ENCODE peak calls at places on chromosomes 5 and 9, in eight cellular contexts. N, W, A, F, C, M, X and S are unnamed samples. For H3K36me3, the result is how much of the 10 kb centered on the place peaks cover.

GRCh38 chr5:35598707-35599370 is 18.8 kb upstream of the SPEF2 start:
- DNase-seq in A (no peak), W (no peak), N (no peak), M (no peak), X (peak), C (peak), F (peak), S (no peak)

GRCh38 chr5:133114166-133114932 is 62.5 kb downstream of the HSPA4 start:
- DNase-seq in M (no peak), X (no peak), N (no peak), W (no peak), A (no peak), F (no peak), C (no peak), S (no peak)

GRCh38 chr9:19699757-19700156 is 89.1 kb downstream of the SLC24A2 start:
- DNase-seq in M (no peak), F (no peak), X (peak), C (no peak), W (no peak), N (no peak), A (no peak), S (no peak)

GRCh38 chr5:142783601-142784291 is 13.6 kb downstream of the ARHGAP26 start:
- DNase-seq in F (peak), C (no peak), W (no peak), N (peak), M (peak), X (peak), A (peak), S (no peak)

GRCh38 chr9:90107021-90107771 is 502.4 kb downstream of the GADD45G start:
- DNase-seq in M (peak), C (no peak), X (no peak), W (no peak), N (no peak), A (no peak), F (no peak), S (no peak)

GRCh38 chr9:127968717-127969383 is 11.9 kb downstream of the EEIG1 start:
- DNase-seq in N (no peak), M (peak), C (no peak), F (no peak), X (no peak), A (no peak), W (peak), S (peak)

GRCh38 chr5:57939771-57940170 is 457.2 kb upstream of the ACTBL2 start:
- DNase-seq in W (no peak), C (no peak), A (no peak), N (no peak), F (no peak), X (no peak), M (no peak), S (no peak)

GRCh38 chr9:113626735-113627495 is 163.4 kb downstream of the RGS3 start:
- DNase-seq in A (no peak), F (no peak), W (no peak), N (no peak), M (no peak), C (no peak), X (peak), S (no peak)

GRCh38 chr9:20611751-20612287 is 10.5 kb downstream of the MLLT3 start:
- DNase-seq in C (peak), N (no peak), F (peak), M (peak), X (no peak), W (peak), A (no peak), S (peak)

GRCh38 chr9:120441446-120442279 is 138.3 kb downstream of the CDK5RAP2 start:
- DNase-seq in A (no peak), F (no peak), W (peak), C (no peak), M (peak), X (no peak), N (no peak), S (peak)

GRCh38 chr5:71988808-71989207 is 118.5 kb upstream of the MAP1B start:
- DNase-seq in W (no peak), F (no peak), M (no peak), C (peak), N (no peak), A (no peak), X (no peak), S (no peak)

GRCh38 chr5:174572591-174572990 is 151.8 kb upstream of the MSX2 start:
- DNase-seq in N (no peak), F (no peak), M (peak), X (no peak), A (no peak), C (no peak), W (peak), S (no peak)

GRCh38 chr5:172002310-172002709 is 4.1 kb downstream of the FBXW11 start:
- DNase-seq in X (no peak), F (peak), N (no peak), C (peak), M (no peak), W (no peak), A (peak), S (peak)

GRCh38 chr5:147949711-147950573 is 43.6 kb upstream of the C5orf46 start:
- DNase-seq in X (no peak), M (peak), W (peak), C (peak), N (no peak), A (peak), F (peak), S (peak)

GRCh38 chr5:37900692-37901091 is 60.9 kb upstream of the GDNF start:
- DNase-seq in W (peak), C (peak), A (no peak), N (no peak), M (peak), F (peak), X (peak), S (peak)

GRCh38 chr9:38010918-38011704 is 57.9 kb downstream of the SHB start:
- DNase-seq in C (no peak), X (no peak), A (no peak), N (no peak), W (no peak), M (no peak), F (no peak), S (no peak)

GRCh38 chr5:84578226-84578625 is 193.5 kb upstream of the EDIL3 start:
- DNase-seq in X (no peak), A (no peak), C (no peak), M (no peak), N (no peak), W (no peak), F (no peak), S (no peak)

GRCh38 chr5:34484591-34485228 is 171.4 kb upstream of the RAI14 start:
- DNase-seq in F (no peak), M (no peak), A (no peak), X (no peak), W (peak), N (no peak), C (no peak), S (no peak)

GRCh38 chr5:96373006-96373405 is 60.0 kb downstream of the PCSK1 start:
- DNase-seq in N (no peak), A (no peak), X (no peak), C (no peak), F (no peak), W (no peak), M (no peak), S (no peak)

GRCh38 chr9:114989600-114990410 is 59.4 kb upstream of the TNFSF8 start:
- DNase-seq in W (no peak), C (no peak), A (peak), M (no peak), F (no peak), N (peak), X (no peak), S (no peak)

DNA sequence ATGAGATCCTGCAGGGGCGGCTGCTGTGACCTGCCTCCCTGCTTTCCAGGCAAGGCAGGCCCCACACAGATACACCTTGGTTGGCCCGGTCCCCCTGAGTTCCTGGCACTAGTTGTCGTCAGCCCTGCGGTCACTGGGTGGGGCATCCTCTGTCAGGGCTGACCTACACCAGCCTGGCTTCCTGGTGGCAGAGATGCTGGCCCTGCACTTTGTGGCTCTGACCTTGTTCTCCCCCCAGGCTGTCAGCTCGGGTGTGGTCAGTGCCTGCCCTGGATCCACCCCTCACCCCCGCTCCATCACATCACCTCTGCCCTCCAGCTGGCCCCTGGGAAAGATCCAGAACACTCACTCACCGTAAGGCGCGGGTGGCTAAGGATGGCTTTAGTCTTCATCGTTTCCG is 74.1 kb downstream of the PHF2 start:
- DNase-seq in M (no peak), F (no peak), W (no peak), X (peak), C (no peak), A (no peak), N (no peak), S (no peak)
- H3K36me3 ChIP-seq in M (under half), F (under half), W (half or more), X (under half), C (under half), A (under half), N (half or more), S (under half)

DNA sequence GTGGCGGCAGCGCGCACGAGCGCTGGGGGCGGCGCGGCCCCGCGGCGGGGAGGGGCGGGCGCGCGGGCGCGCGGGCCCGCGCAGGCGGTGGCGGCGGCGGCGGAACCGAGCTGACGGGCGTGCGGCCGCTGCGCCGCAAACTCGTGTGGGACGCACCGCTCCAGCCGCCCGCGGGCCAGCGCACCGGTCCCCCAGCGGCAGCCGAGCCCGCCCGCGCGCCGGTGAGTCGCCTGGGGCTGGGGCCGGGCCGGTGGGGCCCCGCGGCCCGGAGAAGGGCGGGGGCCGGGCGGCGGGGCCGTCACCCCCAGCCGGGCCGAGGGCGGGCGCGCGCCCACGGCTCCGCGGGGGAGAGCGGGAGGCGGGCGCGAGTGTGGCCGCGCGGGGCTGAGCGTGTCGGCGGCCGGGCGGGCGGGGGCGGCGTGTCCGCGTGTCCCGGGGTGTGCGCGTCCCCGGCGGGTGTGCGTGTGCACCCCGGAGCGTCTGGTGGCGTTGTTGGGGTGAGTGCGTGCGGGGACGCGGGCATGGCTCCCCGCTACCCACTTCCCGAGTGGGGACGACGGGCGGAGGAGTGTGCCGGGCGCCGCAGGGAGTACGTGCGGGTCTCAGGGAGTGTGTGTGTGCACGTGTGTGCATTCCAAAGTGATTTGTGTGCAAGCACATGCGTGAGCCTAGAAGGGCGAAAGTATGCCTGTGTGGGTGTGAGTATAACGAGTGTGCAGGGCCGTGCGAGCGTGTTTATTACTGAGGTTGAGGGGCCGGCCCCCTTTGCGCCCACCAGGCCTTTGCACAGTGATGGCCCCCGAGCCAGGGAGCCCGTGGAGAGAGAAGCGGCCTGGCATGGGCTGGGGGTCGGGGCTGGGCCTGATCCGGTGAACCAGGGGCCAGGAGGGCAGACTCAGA is at the start of gene NEK6:
- DNase-seq in W (peak), C (no peak), F (peak), M (peak), A (peak), X (peak), N (no peak), S (peak)
- H3K9ac ChIP-seq in W (peak), C (peak), F (no peak), M (peak), A (peak), X (peak), N (no peak), S (peak)

GRCh38 chr5:134566181-134566740 is 40.8 kb downstream of the JADE2 start:
- DNase-seq in N (no peak), W (no peak), A (no peak), M (no peak), C (no peak), X (no peak), F (no peak), S (no peak)
- H3K36me3 ChIP-seq in N (half or more), W (half or more), A (under half), M (under half), C (under half), X (under half), F (under half), S (half or more)

GRCh38 chr5:73435640-73436534 is 12.7 kb downstream of the FOXD1 start:
- DNase-seq in N (no peak), M (no peak), W (no peak), C (no peak), F (peak), X (peak), A (no peak), S (no peak)
- H3K9ac ChIP-seq in N (no peak), M (no peak), W (peak), C (no peak), F (no peak), X (no peak), A (no peak), S (no peak)

DNA sequence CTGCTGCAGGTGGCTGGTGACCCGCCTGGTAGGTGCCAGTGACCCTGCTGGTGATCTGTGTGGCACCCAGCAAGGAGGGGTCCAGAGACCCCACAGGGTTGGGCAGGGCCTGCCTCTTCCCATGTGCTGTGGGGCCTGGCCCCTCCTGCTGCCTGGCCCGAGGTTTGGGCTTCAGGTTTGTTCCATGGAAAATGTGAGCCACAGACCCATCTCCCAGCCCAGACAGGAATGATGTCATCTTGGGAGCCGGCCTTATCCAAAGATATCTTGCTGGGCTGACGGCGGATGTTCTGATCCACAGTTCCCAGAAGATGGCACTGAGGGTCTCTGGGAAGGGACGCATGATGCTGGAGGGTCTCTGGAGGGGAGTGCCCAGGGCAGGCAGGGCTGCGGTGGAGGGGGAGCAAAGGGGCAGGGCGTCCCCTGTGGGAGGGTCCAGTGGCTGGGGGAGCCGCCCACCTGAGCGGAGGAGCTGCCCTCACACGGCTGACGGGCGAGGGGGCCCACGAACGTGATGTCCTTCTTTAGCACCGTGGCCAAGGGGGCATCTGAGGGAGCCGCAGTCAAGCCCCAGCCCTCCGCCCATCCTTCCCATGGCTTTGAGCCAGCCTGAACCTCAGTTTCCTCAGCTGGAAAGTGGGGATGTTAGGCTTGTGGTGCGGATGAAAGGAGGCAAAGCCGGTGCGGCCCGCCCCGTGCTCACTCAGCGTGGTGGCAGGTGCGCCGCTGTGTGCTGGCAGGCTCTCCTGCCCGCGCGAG is 68.1 kb downstream of the COL5A1 start:
- DNase-seq in X (no peak), M (no peak), A (no peak), W (peak), C (no peak), F (no peak), N (no peak), S (peak)
- H3K36me3 ChIP-seq in X (under half), M (under half), A (under half), W (half or more), C (under half), F (under half), N (under half), S (half or more)

GRCh38 chr5:136506131-136506530 is 140.8 kb upstream of the TRPC7 start:
- DNase-seq in A (no peak), X (peak), W (no peak), N (no peak), C (no peak), M (no peak), F (no peak), S (no peak)

DNA sequence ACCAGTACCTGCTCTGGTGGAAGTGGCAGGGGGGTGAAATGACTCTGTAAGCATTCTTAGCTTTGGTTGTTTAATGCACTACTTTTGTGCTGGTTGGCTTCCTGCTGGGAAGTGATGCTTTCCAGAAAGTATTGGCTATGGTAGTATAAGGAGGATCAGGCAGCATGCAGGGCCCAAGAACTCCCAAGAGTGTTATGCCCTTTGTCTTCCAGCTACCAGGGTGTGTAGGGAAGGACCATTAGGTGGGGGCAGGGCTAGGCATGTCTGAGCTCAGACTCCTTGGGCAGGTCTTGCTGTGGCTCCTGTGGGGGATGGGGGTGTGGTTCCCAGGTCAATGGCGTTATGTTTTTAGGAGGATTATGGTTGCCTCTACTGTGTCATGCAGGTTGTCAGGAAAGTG is 135.8 kb upstream of the TRPC7 start:
- DNase-seq in C (no peak), M (no peak), W (no peak), N (no peak), A (no peak), F (no peak), X (no peak), S (no peak)
- H3K9ac ChIP-seq in C (no peak), M (no peak), W (no peak), N (no peak), A (no peak), F (no peak), X (no peak), S (no peak)

DNA sequence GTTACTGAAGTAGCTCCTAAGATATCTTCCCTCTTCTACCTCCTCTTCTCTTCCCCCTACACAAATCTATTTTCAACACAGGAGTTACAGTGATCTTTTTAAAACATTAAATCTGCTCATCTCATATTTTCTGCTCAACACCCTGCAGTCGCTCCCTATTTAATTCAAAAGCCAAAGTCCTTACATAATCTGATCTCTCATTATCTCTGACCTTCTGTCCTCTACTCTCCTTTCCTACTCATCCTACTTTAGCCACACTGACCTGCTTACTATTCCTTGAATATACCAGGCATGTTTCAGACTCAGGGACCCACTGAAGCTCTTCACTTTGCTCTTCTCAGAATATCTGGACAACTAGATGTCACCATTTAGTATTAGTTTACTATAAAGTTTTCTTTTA is 87.9 kb downstream of the YTHDC2 start:
- DNase-seq in A (no peak), W (no peak), X (no peak), C (no peak), F (no peak), M (no peak), N (no peak), S (no peak)
- H3K36me3 ChIP-seq in A (under half), W (under half), X (under half), C (under half), F (under half), M (under half), N (under half), S (under half)

GRCh38 chr5:126982195-126982594 is 48.2 kb downstream of the MARCHF3 start:
- DNase-seq in F (no peak), M (no peak), N (no peak), W (no peak), A (no peak), C (no peak), X (no peak), S (no peak)
- H3K9ac ChIP-seq in F (no peak), M (no peak), N (no peak), W (no peak), A (no peak), C (no peak), X (no peak), S (no peak)

GRCh38 chr9:35698231-35698630 is 8.5 kb upstream of the TPM2 start:
- DNase-seq in F (no peak), X (no peak), A (no peak), C (no peak), W (no peak), N (no peak), M (no peak), S (no peak)

GRCh38 chr9:35695801-35696420 is 6.2 kb upstream of the TPM2 start:
- DNase-seq in F (no peak), M (no peak), N (no peak), A (no peak), W (peak), C (no peak), X (no peak), S (no peak)

GRCh38 chr9:35700031-35700430 is 10.3 kb upstream of the TPM2 start:
- DNase-seq in N (no peak), X (no peak), A (no peak), F (no peak), C (no peak), W (no peak), M (no peak), S (no peak)

GRCh38 chr9:35696520-35697215 is 6.9 kb upstream of the TPM2 start:
- DNase-seq in N (peak), A (peak), W (peak), X (peak), C (peak), F (peak), M (peak), S (peak)

GRCh38 chr9:35697486-35697885 is 7.8 kb upstream of the TPM2 start:
- DNase-seq in C (no peak), W (no peak), F (no peak), N (no peak), M (no peak), A (no peak), X (no peak), S (no peak)
- H3K36me3 ChIP-seq in C (under half), W (half or more), F (under half), N (half or more), M (under half), A (under half), X (half or more), S (half or more)

DNA sequence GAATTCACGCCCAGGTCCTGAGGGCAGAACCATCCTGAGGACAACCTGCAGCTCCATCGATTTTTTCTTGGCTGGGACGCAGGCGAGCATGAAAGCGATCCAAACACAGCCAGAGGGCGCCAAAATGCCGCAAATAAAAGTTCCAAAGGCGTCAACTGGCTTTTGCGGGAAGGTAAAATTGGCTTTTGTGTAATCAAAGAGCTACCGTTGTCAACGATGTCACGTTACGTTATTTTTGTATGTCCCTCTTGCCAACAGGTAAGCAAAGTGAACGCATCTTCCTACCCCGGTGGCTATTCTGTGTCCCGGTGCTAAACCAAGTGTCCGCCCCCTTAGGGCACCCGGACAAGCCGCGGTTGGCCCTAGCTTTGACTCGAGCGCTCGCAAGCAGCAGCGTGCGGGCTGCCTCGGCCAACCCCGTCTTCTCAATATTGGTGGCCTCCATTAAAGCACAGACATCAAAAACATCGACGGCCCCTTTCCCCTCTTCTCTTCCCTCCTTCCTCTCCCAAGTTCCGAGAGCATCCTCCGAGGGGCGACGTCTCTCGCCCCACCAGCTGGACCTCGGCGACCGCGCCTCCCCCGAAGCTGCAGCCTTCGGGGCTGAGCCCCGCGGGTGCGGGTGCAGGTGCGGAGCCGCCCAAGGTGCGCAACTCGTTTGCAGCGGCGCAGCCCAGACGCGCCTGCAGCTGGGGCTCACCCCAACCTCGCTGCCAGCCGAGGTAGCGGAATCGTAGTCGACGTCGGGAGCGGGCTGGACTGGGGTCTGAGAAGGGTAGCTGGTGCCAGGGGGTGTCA is 1.1 kb upstream of the BASP1 start:
- DNase-seq in M (peak), N (peak), A (peak), X (peak), C (peak), W (peak), F (peak), S (peak)
- H3K9ac ChIP-seq in M (no peak), N (no peak), A (peak), X (peak), C (no peak), W (peak), F (no peak), S (peak)